ENCODE peak calls at places on chromosomes 4 and X, in nine cellular contexts. Y is PC-3, K is SK-N-SH, J is colonic mucosa, Z is adrenal gland, O is heart left ventricle, G is hepatocyte, D is heart right ventricle, V is GM23338. M is an unnamed sample.
A peak's percentile ranks its signal among the peaks of the same experiment; 100 is the strongest.

GRCh38 chrX:22314211-22314610 is 41.5 kb downstream of the CBLL2 start:
- DNase-seq in K (no peak), V (no peak), D (no peak), G (no peak), Z (no peak), J (no peak), O (no peak), Y (peak; percentile 59), M (no peak)

GRCh38 chrX:46796574-46797191 is 37.8 kb upstream of the SLC9A7 start:
- DNase-seq in Y (peak; percentile 86), K (peak; percentile 60), Z (peak; percentile 75), J (peak; percentile 73), G (peak; percentile 72), V (peak; percentile 69), O (peak; percentile 66), D (peak; percentile 66), M (peak; percentile 77)

GRCh38 chr4:135120190-135120589 is 918.6 kb upstream of the PABPC4L start:
- DNase-seq in D (no peak), K (no peak), V (no peak), J (no peak), O (no peak), Y (no peak), Z (no peak), G (no peak), M (no peak)

GRCh38 chrX:73850124-73851013 is 287.4 kb downstream of the CHIC1 start:
- DNase-seq in J (peak; percentile 54), D (no peak), O (no peak), K (peak; percentile 44), Z (peak; percentile 48), V (peak; percentile 36), G (peak; percentile 13), Y (peak; percentile 58), M (no peak)

GRCh38 chrX:118231464-118231863 is 114.4 kb upstream of the WDR44 start:
- DNase-seq in J (no peak), Y (no peak), O (no peak), G (no peak), Z (no peak), V (no peak), D (no peak), K (no peak), M (no peak)

GRCh38 chr4:84596826-84597225 is 13.9 kb downstream of the CDS1 start:
- DNase-seq in G (peak; percentile 55), K (no peak), J (peak; percentile 34), Y (peak; percentile 29), D (no peak), Z (no peak), V (peak; percentile 75), O (no peak), M (no peak)

GRCh38 chr4:109046549-109047171 is 255.8 kb downstream of the COL25A1 start:
- DNase-seq in G (peak; percentile 40), J (no peak), D (no peak), K (no peak), Y (no peak), Z (peak; percentile 40), V (no peak), O (no peak), M (no peak)

GRCh38 chr4:159160242-159160641 is 57.4 kb downstream of the RAPGEF2 start:
- DNase-seq in Z (no peak), D (no peak), J (no peak), G (no peak), V (no peak), O (no peak), K (peak; percentile 58), Y (no peak), M (no peak)

GRCh38 chr4:135204311-135204710 is 1002.7 kb upstream of the PABPC4L start:
- DNase-seq in Y (no peak), D (no peak), G (no peak), K (no peak), O (no peak), V (no peak), J (no peak), Z (no peak), M (no peak)

GRCh38 chrX:119502727-119503483 is 34.7 kb downstream of the SLC25A5 start:
- DNase-seq in Z (peak; percentile 13), G (peak; percentile 30), O (no peak), V (no peak), D (no peak), J (peak; percentile 83), Y (peak; percentile 86), K (no peak), M (no peak)

GRCh38 chr4:20474119-20474518 is 222.4 kb downstream of the SLIT2 start:
- DNase-seq in Y (peak; percentile 31), K (no peak), D (no peak), Z (no peak), O (no peak), V (peak; percentile 56), J (no peak), G (peak; percentile 41), M (no peak)

GRCh38 chr4:102819588-102820365 is 7.6 kb downstream of the UBE2D3 start:
- DNase-seq in O (no peak), K (no peak), D (no peak), V (no peak), Y (no peak), Z (no peak), G (no peak), J (no peak), M (no peak)

GRCh38 chr4:56186808-56187523 is 200.3 kb downstream of the AASDH start:
- DNase-seq in Y (no peak), K (no peak), O (no peak), G (no peak), V (peak; percentile 23), D (no peak), J (no peak), Z (no peak), M (no peak)

GRCh38 chr4:53541577-53542206 is 49.6 kb downstream of the LNX1 start:
- DNase-seq in V (no peak), Y (peak; percentile 83), O (no peak), J (no peak), Z (peak; percentile 41), G (peak; percentile 17), D (no peak), K (peak; percentile 47), M (no peak)

GRCh38 chrX:69263421-69263820 is 98.2 kb upstream of the PJA1 start:
- DNase-seq in Z (no peak), V (peak; percentile 1), D (no peak), O (no peak), G (no peak), J (no peak), Y (no peak), K (no peak), M (no peak)

GRCh38 chrX:69258893-69259292 is 93.6 kb upstream of the PJA1 start:
- DNase-seq in J (no peak), V (no peak), K (no peak), D (no peak), Z (no peak), Y (no peak), O (no peak), G (no peak), M (no peak)

GRCh38 chrX:69262036-69262905 is 97.0 kb upstream of the PJA1 start:
- DNase-seq in K (no peak), V (no peak), Z (no peak), J (no peak), Y (no peak), D (no peak), G (peak; percentile 43), O (no peak), M (no peak)

GRCh38 chrX:69253821-69254220 is 88.6 kb upstream of the PJA1 start:
- DNase-seq in Y (no peak), K (no peak), D (no peak), J (no peak), Z (no peak), G (no peak), V (no peak), O (no peak), M (no peak)

GRCh38 chrX:69257504-69258127 is 92.4 kb upstream of the PJA1 start:
- DNase-seq in Z (no peak), Y (no peak), V (no peak), J (no peak), K (no peak), G (no peak), D (no peak), O (no peak), M (no peak)
- H3K27ac ChIP-seq in Z (no peak overlapping the region), Y (no peak overlapping the region), V (no peak overlapping the region), J (no peak overlapping the region), K (no peak overlapping the region), G (no peak overlapping the region), D (no peak overlapping the region), O (no peak overlapping the region), M (no peak overlapping the region)

GRCh38 chr4:76670631-76671030 is 227.3 kb downstream of the SOWAHB start:
- DNase-seq in Z (no peak), Y (no peak), J (no peak), G (no peak), V (no peak), K (no peak), O (no peak), D (no peak), M (no peak)
- H3K36me3 ChIP-seq in Z (no peaks in the 10 kb centered on the region), Y (no peaks in the 10 kb centered on the region), J (no peaks in the 10 kb centered on the region), G (no peaks in the 10 kb centered on the region), V (no peaks in the 10 kb centered on the region), K (peaks cover 6% of the 10 kb centered on the region), O (no peaks in the 10 kb centered on the region), D (no peaks in the 10 kb centered on the region), M (no peaks in the 10 kb centered on the region)

GRCh38 chrX:34275710-34276109 is 143.6 kb upstream of the FAM47A start:
- DNase-seq in D (no peak), O (no peak), Y (no peak), Z (no peak), J (no peak), G (peak; percentile 24), V (peak; percentile 31), K (no peak), M (no peak)
- TF ChIP-seq CTCF in D (no peak), O (no peak), Y (no peak), Z (no peak), J (no peak), G (peak; percentile 75), V (peak; percentile 46), K (no peak), M (no peak)

GRCh38 chr4:25970241-25970675 is 56.2 kb downstream of the SMIM20 start:
- DNase-seq in Z (peak; percentile 17), O (peak; percentile 48), G (no peak), D (peak; percentile 46), V (no peak), J (peak; percentile 29), K (no peak), Y (no peak), M (no peak)

GRCh38 chr4:25970691-25971427 is 56.8 kb downstream of the SMIM20 start:
- DNase-seq in Z (no peak), O (no peak), Y (peak; percentile 46), D (no peak), G (peak; percentile 50), V (no peak), K (no peak), J (peak; percentile 43), M (no peak)

GRCh38 chr4:25965629-25966028 is 51.6 kb downstream of the SMIM20 start:
- DNase-seq in Y (no peak), J (no peak), Z (no peak), G (no peak), D (no peak), O (no peak), K (no peak), V (no peak), M (no peak)

GRCh38 chr4:25966171-25966570 is 52.2 kb downstream of the SMIM20 start:
- DNase-seq in K (no peak), Z (no peak), G (no peak), J (no peak), V (no peak), O (no peak), Y (no peak), D (no peak), M (no peak)

DNA sequence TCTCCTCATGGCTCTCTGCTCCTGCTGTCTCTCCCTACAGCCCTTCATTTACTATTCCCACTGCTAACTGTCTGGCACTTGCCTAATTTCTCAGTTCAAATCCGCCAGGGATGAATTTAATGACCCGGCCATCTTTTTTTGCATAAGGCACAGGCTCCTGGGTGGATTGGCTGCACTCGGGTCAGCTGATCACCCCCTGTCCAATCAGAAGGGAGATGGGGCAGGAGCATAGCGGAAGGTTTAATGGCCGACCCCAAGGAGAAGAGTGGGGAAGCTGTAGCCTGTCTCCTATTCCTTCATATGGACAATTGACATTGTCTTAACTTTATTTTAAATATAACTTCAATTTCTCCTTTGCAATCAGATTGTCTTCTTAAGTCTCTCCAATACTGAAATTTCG is 55.4 kb downstream of the SMIM20 start:
- DNase-seq in Y (no peak), J (no peak), O (no peak), V (no peak), G (no peak), D (no peak), Z (no peak), K (no peak), M (no peak)
- H3K27ac ChIP-seq in Y (no peak overlapping the region), J (no peak overlapping the region), O (peak overlapping the region; percentile 79), V (no peak overlapping the region), G (no peak overlapping the region), D (peak overlapping the region; percentile 41), Z (no peak overlapping the region), K (no peak overlapping the region), M (no peak overlapping the region)